ENCODE peak calls at places on chromosomes 2 and 18, in ten cellular contexts. One of them, this sample, is unnamed. For H3K9me3, the result is how much of the 10 kb centered on the place peaks cover.

GRCh38 chr2:172098650-172099471 is 3.8 kb downstream of the DLX2 start:
- DNase-seq in A549: peak
- DNase-seq in lower lobe of right lung: no peak
- DNase-seq in breast epithelium: no peak
- DNase-seq in cardiac muscle cell: peak
- DNase-seq in right lobe of liver: peak
- DNase-seq in MG63: peak
- DNase-seq in OCI-LY7: no peak
- DNase-seq in PC-3: peak
- DNase-seq in IMR-90: peak
- DNase-seq in this sample: no peak

GRCh38 chr2:85277416-85278158 is 50.2 kb downstream of the TGOLN2 start:
- DNase-seq in A549: no peak
- DNase-seq in lower lobe of right lung: no peak
- DNase-seq in breast epithelium: no peak
- DNase-seq in cardiac muscle cell: peak
- DNase-seq in right lobe of liver: no peak
- DNase-seq in MG63: peak
- DNase-seq in OCI-LY7: no peak
- DNase-seq in PC-3: no peak
- DNase-seq in IMR-90: peak
- DNase-seq in this sample: no peak

GRCh38 chr18:47407736-47408135 is 156.3 kb upstream of the SKOR2 start:
- DNase-seq in A549: no peak
- DNase-seq in lower lobe of right lung: no peak
- DNase-seq in breast epithelium: no peak
- DNase-seq in cardiac muscle cell: no peak
- DNase-seq in right lobe of liver: no peak
- DNase-seq in MG63: no peak
- DNase-seq in OCI-LY7: no peak
- DNase-seq in PC-3: no peak
- DNase-seq in IMR-90: no peak
- DNase-seq in this sample: no peak

GRCh38 chr18:45617284-45617683 is 2.0 kb downstream of the SLC14A2 start:
- DNase-seq in A549: peak
- DNase-seq in lower lobe of right lung: peak
- DNase-seq in breast epithelium: peak
- DNase-seq in cardiac muscle cell: peak
- DNase-seq in right lobe of liver: no peak
- DNase-seq in MG63: peak
- DNase-seq in OCI-LY7: no peak
- DNase-seq in PC-3: peak
- DNase-seq in IMR-90: peak
- DNase-seq in this sample: no peak

GRCh38 chr18:45282101-45282812 is 333.0 kb upstream of the SLC14A2 start:
- DNase-seq in A549: no peak
- DNase-seq in lower lobe of right lung: no peak
- DNase-seq in breast epithelium: no peak
- DNase-seq in cardiac muscle cell: no peak
- DNase-seq in right lobe of liver: no peak
- DNase-seq in MG63: no peak
- DNase-seq in OCI-LY7: no peak
- DNase-seq in PC-3: no peak
- DNase-seq in IMR-90: no peak
- DNase-seq in this sample: no peak

GRCh38 chr2:118312963-118313756 is 224.9 kb downstream of the INSIG2 start:
- DNase-seq in A549: no peak
- DNase-seq in lower lobe of right lung: no peak
- DNase-seq in breast epithelium: no peak
- DNase-seq in cardiac muscle cell: no peak
- DNase-seq in right lobe of liver: no peak
- DNase-seq in MG63: no peak
- DNase-seq in OCI-LY7: no peak
- DNase-seq in PC-3: no peak
- DNase-seq in IMR-90: no peak
- DNase-seq in this sample: no peak

GRCh38 chr2:126698376-126698775 is 42.4 kb downstream of the GYPC start:
- DNase-seq in A549: no peak
- DNase-seq in lower lobe of right lung: no peak
- DNase-seq in breast epithelium: no peak
- DNase-seq in cardiac muscle cell: no peak
- DNase-seq in right lobe of liver: no peak
- DNase-seq in MG63: no peak
- DNase-seq in OCI-LY7: no peak
- DNase-seq in PC-3: no peak
- DNase-seq in IMR-90: no peak
- DNase-seq in this sample: no peak

GRCh38 chr2:71897145-71897495 is 250.5 kb downstream of the CYP26B1 start:
- DNase-seq in A549: no peak
- DNase-seq in lower lobe of right lung: no peak
- DNase-seq in breast epithelium: no peak
- DNase-seq in cardiac muscle cell: no peak
- DNase-seq in right lobe of liver: no peak
- DNase-seq in MG63: no peak
- DNase-seq in OCI-LY7: no peak
- DNase-seq in PC-3: no peak
- DNase-seq in IMR-90: no peak
- DNase-seq in this sample: no peak

GRCh38 chr18:812673-813404 is 797 bp upstream of the YES1 start:
- DNase-seq in A549: peak
- DNase-seq in lower lobe of right lung: peak
- DNase-seq in breast epithelium: peak
- DNase-seq in cardiac muscle cell: peak
- DNase-seq in right lobe of liver: peak
- DNase-seq in MG63: peak
- DNase-seq in OCI-LY7: no peak
- DNase-seq in PC-3: peak
- DNase-seq in IMR-90: peak
- DNase-seq in this sample: peak

GRCh38 chr2:45259144-45259543 is 249.9 kb upstream of the SIX2 start:
- DNase-seq in A549: no peak
- DNase-seq in lower lobe of right lung: no peak
- DNase-seq in breast epithelium: no peak
- DNase-seq in cardiac muscle cell: no peak
- DNase-seq in right lobe of liver: no peak
- DNase-seq in MG63: no peak
- DNase-seq in OCI-LY7: no peak
- DNase-seq in PC-3: peak
- DNase-seq in IMR-90: no peak
- DNase-seq in this sample: no peak

GRCh38 chr2:10370390-10370789 is 67.7 kb downstream of the HPCAL1 start:
- DNase-seq in A549: no peak
- DNase-seq in lower lobe of right lung: no peak
- DNase-seq in breast epithelium: no peak
- DNase-seq in cardiac muscle cell: no peak
- DNase-seq in right lobe of liver: no peak
- DNase-seq in MG63: no peak
- DNase-seq in OCI-LY7: no peak
- DNase-seq in PC-3: no peak
- DNase-seq in IMR-90: no peak
- DNase-seq in this sample: no peak

GRCh38 chr2:128057334-128057733 is 29.5 kb upstream of the SAP130 start:
- DNase-seq in A549: no peak
- DNase-seq in lower lobe of right lung: no peak
- DNase-seq in breast epithelium: no peak
- DNase-seq in cardiac muscle cell: peak
- DNase-seq in right lobe of liver: no peak
- DNase-seq in MG63: no peak
- DNase-seq in OCI-LY7: no peak
- DNase-seq in PC-3: no peak
- DNase-seq in IMR-90: no peak
- DNase-seq in this sample: no peak

GRCh38 chr2:191311627-191312026 is 66.4 kb downstream of the MYO1B start:
- DNase-seq in A549: peak
- DNase-seq in lower lobe of right lung: no peak
- DNase-seq in breast epithelium: no peak
- DNase-seq in cardiac muscle cell: peak
- DNase-seq in right lobe of liver: no peak
- DNase-seq in MG63: no peak
- DNase-seq in OCI-LY7: no peak
- DNase-seq in PC-3: peak
- DNase-seq in IMR-90: peak
- DNase-seq in this sample: no peak

GRCh38 chr2:75099521-75099922 is 99.8 kb downstream of the TACR1 start:
- DNase-seq in A549: no peak
- DNase-seq in lower lobe of right lung: no peak
- DNase-seq in breast epithelium: no peak
- DNase-seq in cardiac muscle cell: no peak
- DNase-seq in right lobe of liver: no peak
- DNase-seq in MG63: no peak
- DNase-seq in OCI-LY7: no peak
- DNase-seq in PC-3: peak
- DNase-seq in IMR-90: no peak
- DNase-seq in this sample: no peak

GRCh38 chr2:111106720-111107119 is 14.0 kb upstream of the BCL2L11 start:
- DNase-seq in A549: no peak
- DNase-seq in lower lobe of right lung: no peak
- DNase-seq in breast epithelium: no peak
- DNase-seq in cardiac muscle cell: no peak
- DNase-seq in right lobe of liver: no peak
- DNase-seq in MG63: no peak
- DNase-seq in OCI-LY7: no peak
- DNase-seq in PC-3: peak
- DNase-seq in IMR-90: no peak
- DNase-seq in this sample: no peak

GRCh38 chr2:19746611-19747309 is 155.0 kb downstream of the TTC32 start:
- DNase-seq in A549: peak
- DNase-seq in lower lobe of right lung: no peak
- DNase-seq in breast epithelium: no peak
- DNase-seq in cardiac muscle cell: peak
- DNase-seq in right lobe of liver: no peak
- DNase-seq in MG63: peak
- DNase-seq in OCI-LY7: peak
- DNase-seq in PC-3: peak
- DNase-seq in IMR-90: peak
- DNase-seq in this sample: no peak

DNA sequence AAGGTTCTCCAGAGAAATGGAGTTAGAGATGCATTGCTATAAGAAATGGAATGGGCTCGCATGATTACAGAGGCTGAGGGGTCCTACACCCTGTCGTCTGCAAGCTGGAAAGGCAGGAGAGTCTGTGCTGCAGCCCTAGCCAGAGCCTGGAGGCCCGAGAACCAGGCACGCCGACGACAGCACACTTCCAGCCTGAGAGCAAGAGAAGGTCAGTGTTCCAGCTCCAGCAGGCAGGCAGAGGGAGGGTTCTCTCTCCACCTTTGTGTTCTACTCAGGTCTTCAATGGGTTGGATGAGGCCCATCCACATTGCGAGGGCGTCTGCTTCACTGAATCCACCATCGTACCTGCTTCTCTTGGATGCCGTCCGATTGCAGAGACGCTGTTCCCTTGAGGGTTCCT is 177.6 kb upstream of the HDAC4 start:
- DNase-seq in A549: no peak
- DNase-seq in lower lobe of right lung: peak
- DNase-seq in breast epithelium: no peak
- DNase-seq in cardiac muscle cell: no peak
- DNase-seq in right lobe of liver: no peak
- DNase-seq in MG63: no peak
- DNase-seq in OCI-LY7: no peak
- DNase-seq in PC-3: no peak
- DNase-seq in IMR-90: no peak
- DNase-seq in this sample: no peak
- H3K9me3 ChIP-seq in A549: under half
- H3K9me3 ChIP-seq in lower lobe of right lung: under half
- H3K9me3 ChIP-seq in breast epithelium: under half
- H3K9me3 ChIP-seq in cardiac muscle cell: under half
- H3K9me3 ChIP-seq in right lobe of liver: under half
- H3K9me3 ChIP-seq in MG63: under half
- H3K9me3 ChIP-seq in OCI-LY7: under half
- H3K9me3 ChIP-seq in PC-3: under half
- H3K9me3 ChIP-seq in IMR-90: under half
- H3K9me3 ChIP-seq in this sample: under half

GRCh38 chr2:156955701-156956100 is 301.8 kb upstream of the GALNT5 start:
- DNase-seq in A549: no peak
- DNase-seq in lower lobe of right lung: no peak
- DNase-seq in breast epithelium: no peak
- DNase-seq in cardiac muscle cell: no peak
- DNase-seq in right lobe of liver: no peak
- DNase-seq in MG63: no peak
- DNase-seq in OCI-LY7: no peak
- DNase-seq in PC-3: peak
- DNase-seq in IMR-90: no peak
- DNase-seq in this sample: no peak

GRCh38 chr2:156959481-156959880 is 298.0 kb upstream of the GALNT5 start:
- DNase-seq in A549: no peak
- DNase-seq in lower lobe of right lung: no peak
- DNase-seq in breast epithelium: no peak
- DNase-seq in cardiac muscle cell: no peak
- DNase-seq in right lobe of liver: no peak
- DNase-seq in MG63: no peak
- DNase-seq in OCI-LY7: no peak
- DNase-seq in PC-3: no peak
- DNase-seq in IMR-90: no peak
- DNase-seq in this sample: no peak

GRCh38 chr2:156956161-156956560 is 301.3 kb upstream of the GALNT5 start:
- DNase-seq in A549: no peak
- DNase-seq in lower lobe of right lung: no peak
- DNase-seq in breast epithelium: no peak
- DNase-seq in cardiac muscle cell: no peak
- DNase-seq in right lobe of liver: no peak
- DNase-seq in MG63: no peak
- DNase-seq in OCI-LY7: no peak
- DNase-seq in PC-3: no peak
- DNase-seq in IMR-90: peak
- DNase-seq in this sample: no peak

GRCh38 chr2:156958374-156958773 is 299.1 kb upstream of the GALNT5 start:
- DNase-seq in A549: no peak
- DNase-seq in lower lobe of right lung: no peak
- DNase-seq in breast epithelium: no peak
- DNase-seq in cardiac muscle cell: no peak
- DNase-seq in right lobe of liver: no peak
- DNase-seq in MG63: no peak
- DNase-seq in OCI-LY7: no peak
- DNase-seq in PC-3: no peak
- DNase-seq in IMR-90: no peak
- DNase-seq in this sample: no peak
- H3K9me3 ChIP-seq in A549: under half
- H3K9me3 ChIP-seq in lower lobe of right lung: under half
- H3K9me3 ChIP-seq in breast epithelium: under half
- H3K9me3 ChIP-seq in cardiac muscle cell: under half
- H3K9me3 ChIP-seq in right lobe of liver: under half
- H3K9me3 ChIP-seq in MG63: under half
- H3K9me3 ChIP-seq in OCI-LY7: under half
- H3K9me3 ChIP-seq in PC-3: under half
- H3K9me3 ChIP-seq in IMR-90: under half
- H3K9me3 ChIP-seq in this sample: under half

GRCh38 chr2:135258193-135258592 is 206.1 kb downstream of the RAB3GAP1 start:
- DNase-seq in A549: no peak
- DNase-seq in lower lobe of right lung: no peak
- DNase-seq in breast epithelium: no peak
- DNase-seq in cardiac muscle cell: no peak
- DNase-seq in right lobe of liver: no peak
- DNase-seq in MG63: peak
- DNase-seq in OCI-LY7: peak
- DNase-seq in PC-3: peak
- DNase-seq in IMR-90: no peak
- DNase-seq in this sample: no peak
- H3K9me3 ChIP-seq in A549: under half
- H3K9me3 ChIP-seq in lower lobe of right lung: under half
- H3K9me3 ChIP-seq in breast epithelium: under half
- H3K9me3 ChIP-seq in cardiac muscle cell: under half
- H3K9me3 ChIP-seq in right lobe of liver: under half
- H3K9me3 ChIP-seq in MG63: under half
- H3K9me3 ChIP-seq in OCI-LY7: under half
- H3K9me3 ChIP-seq in PC-3: under half
- H3K9me3 ChIP-seq in IMR-90: under half
- H3K9me3 ChIP-seq in this sample: under half

GRCh38 chr2:16195681-16196070 is 255.3 kb downstream of the MYCN start:
- DNase-seq in A549: no peak
- DNase-seq in lower lobe of right lung: no peak
- DNase-seq in breast epithelium: no peak
- DNase-seq in cardiac muscle cell: no peak
- DNase-seq in right lobe of liver: no peak
- DNase-seq in MG63: no peak
- DNase-seq in OCI-LY7: no peak
- DNase-seq in PC-3: no peak
- DNase-seq in IMR-90: no peak
- DNase-seq in this sample: no peak
- H3K9me3 ChIP-seq in A549: under half
- H3K9me3 ChIP-seq in lower lobe of right lung: under half
- H3K9me3 ChIP-seq in breast epithelium: under half
- H3K9me3 ChIP-seq in cardiac muscle cell: under half
- H3K9me3 ChIP-seq in right lobe of liver: under half
- H3K9me3 ChIP-seq in MG63: under half
- H3K9me3 ChIP-seq in OCI-LY7: under half
- H3K9me3 ChIP-seq in PC-3: under half
- H3K9me3 ChIP-seq in IMR-90: under half
- H3K9me3 ChIP-seq in this sample: under half

This sample was measured in T-helper 17 cell.